ENCODE peak calls at places on chromosome 11, in six cellular contexts. M is mucosa of descending colon, P is transverse colon, A is Peyer's patch, L is adipocyte, C is PC-3. E is an unnamed sample. For H3K9me3, the result is how much of the 10 kb centered on the place peaks cover.

GRCh38 chr11:59865031-59865430 is 1.3 kb downstream of the TCN1 start:
- DNase-seq in M (no peak), L (no peak), A (no peak), P (no peak), C (peak), E (no peak)

GRCh38 chr11:58058276-58059010 is 27.7 kb downstream of the OR6Q1 start:
- DNase-seq in C (peak), L (no peak), P (peak), A (peak), M (peak), E (no peak)

GRCh38 chr11:576791-577610 is 731 bp downstream of the PHRF1 start:
- DNase-seq in M (no peak), A (no peak), P (no peak), C (no peak), L (peak), E (no peak)

GRCh38 chr11:6362185-6362867 is 27.9 kb upstream of the SMPD1 start:
- DNase-seq in M (no peak), L (no peak), A (no peak), C (no peak), P (no peak), E (no peak)

GRCh38 chr11:44622721-44623258 is 57.3 kb downstream of the CD82 start:
- DNase-seq in P (no peak), A (peak), L (no peak), C (no peak), M (no peak), E (no peak)

GRCh38 chr11:38226684-38227083 is 1628.6 kb upstream of the RAG2 start:
- DNase-seq in A (no peak), L (no peak), M (no peak), C (no peak), P (no peak), E (no peak)

GRCh38 chr11:82682003-82682751 is 51.5 kb downstream of the FAM181B start:
- DNase-seq in C (peak), P (peak), A (no peak), M (peak), L (peak), E (no peak)

GRCh38 chr11:100777118-100777517 is 90.0 kb downstream of the ARHGAP42 start:
- DNase-seq in L (no peak), C (peak), P (peak), A (peak), M (peak), E (no peak)

GRCh38 chr11:114109206-114110090 is 49.9 kb downstream of the ZBTB16 start:
- DNase-seq in L (no peak), P (no peak), M (no peak), C (no peak), A (peak), E (no peak)

GRCh38 chr11:64226507-64227051 is 505 bp downstream of the NUDT22 start:
- DNase-seq in M (peak), C (peak), P (peak), A (peak), L (no peak), E (no peak)

GRCh38 chr11:111364503-111364902 is 14.6 kb downstream of the POU2AF1 start:
- DNase-seq in A (no peak), C (no peak), L (no peak), P (no peak), M (no peak), E (no peak)

GRCh38 chr11:57791321-57792059 is 29.9 kb downstream of the CTNND1 start:
- DNase-seq in L (no peak), M (no peak), C (no peak), A (no peak), P (peak), E (no peak)

GRCh38 chr11:86427441-86427840 is 52.8 kb downstream of the CCDC81 start:
- DNase-seq in P (no peak), M (no peak), C (no peak), A (no peak), L (no peak), E (no peak)
- H3K9me3 ChIP-seq in P (under half), M (under half), C (under half), A (under half), L (under half), E (under half)

GRCh38 chr11:126229782-126230540 is 18.4 kb downstream of the FAM118B start:
- DNase-seq in M (no peak), L (no peak), A (no peak), P (no peak), C (no peak), E (no peak)

GRCh38 chr11:126219547-126219946 is 8.0 kb downstream of the FAM118B start:
- DNase-seq in C (no peak), M (peak), P (peak), L (no peak), A (no peak), E (no peak)

GRCh38 chr11:126226334-126227084 is 14.9 kb downstream of the FAM118B start:
- DNase-seq in L (no peak), P (no peak), A (no peak), M (no peak), C (no peak), E (no peak)

DNA sequence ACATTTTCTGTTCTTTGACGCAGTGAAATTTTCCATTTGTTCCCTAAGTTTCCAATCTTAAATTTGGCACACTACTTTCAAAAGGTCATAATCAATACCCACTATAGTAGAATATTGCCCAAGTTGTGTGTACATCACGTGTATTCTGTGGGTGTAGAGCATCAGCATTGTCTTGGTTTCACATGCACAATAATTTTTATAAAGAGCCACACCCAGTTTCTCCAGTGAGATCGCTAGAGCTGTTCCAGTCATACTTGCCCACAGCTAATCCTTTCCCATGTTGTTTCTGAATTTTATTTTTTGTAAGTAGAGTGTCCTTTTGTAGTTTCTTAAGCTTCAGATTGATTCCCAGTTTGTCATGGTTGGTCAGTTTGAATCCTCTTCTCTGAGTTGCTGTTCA is 13.7 kb downstream of the FAM118B start:
- DNase-seq in P (no peak), M (no peak), L (no peak), C (no peak), A (no peak), E (no peak)
- H3K9me3 ChIP-seq in P (under half), M (under half), L (under half), C (under half), A (under half), E (under half)

GRCh38 chr11:91880660-91881059 is 344.0 kb upstream of the FAT3 start:
- DNase-seq in A (no peak), L (no peak), C (no peak), P (no peak), M (no peak), E (no peak)
- H3K9me3 ChIP-seq in A (under half), L (under half), C (under half), P (under half), M (under half), E (under half)

DNA sequence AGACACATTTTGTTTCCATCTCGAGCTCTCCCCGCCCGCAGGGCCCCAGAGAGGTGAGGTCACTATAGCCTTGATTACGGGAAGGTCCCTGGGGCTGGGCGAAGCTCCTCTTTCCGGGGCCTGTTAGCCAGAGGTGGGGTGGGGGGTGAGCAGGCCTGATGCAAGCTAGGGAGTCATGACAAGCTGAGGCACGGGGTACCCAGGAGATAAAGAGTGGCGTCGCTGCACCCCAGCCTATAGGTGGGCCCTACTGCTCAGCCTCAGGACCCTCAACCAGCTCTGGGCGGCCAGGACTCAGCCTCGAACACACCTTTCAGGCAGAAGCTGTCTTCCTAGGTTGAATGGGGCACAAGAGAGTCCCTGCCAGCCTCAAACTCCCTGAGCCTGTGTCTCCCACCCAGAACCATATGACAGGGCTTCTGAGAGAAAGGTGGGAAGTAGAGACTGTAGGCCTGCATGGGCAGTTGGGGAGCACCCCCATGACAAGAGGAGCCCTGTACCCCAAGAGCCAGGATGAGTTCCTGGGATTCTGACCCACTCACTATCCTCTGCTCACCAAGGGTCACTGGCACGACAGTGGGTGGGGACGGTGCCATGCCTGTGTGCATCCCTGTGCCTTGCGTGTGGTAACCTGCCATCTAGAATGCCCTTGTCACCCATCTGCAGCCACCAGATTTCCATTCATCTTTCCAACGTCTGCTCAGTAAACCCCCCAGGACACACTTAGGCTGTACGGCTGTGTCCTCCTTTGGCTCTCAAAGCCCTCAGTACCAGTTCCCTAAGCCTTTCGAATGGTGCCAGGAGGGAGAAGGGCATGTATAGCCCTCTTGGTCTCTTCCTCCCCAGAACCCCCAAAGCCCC is 34.7 kb downstream of the KCNQ1OT1 start:
- DNase-seq in M (no peak), C (no peak), P (no peak), A (peak), L (peak), E (no peak)
- H3K9me3 ChIP-seq in M (under half), C (under half), P (under half), A (under half), L (under half), E (under half)